ENCODE peak calls at places on chromosomes 13 and 19, in five cellular contexts. U is right atrium auricular region, I is mucosa of descending colon, F is adipocyte, C is body of pancreas. Z is an unnamed sample. For H3K9me3 and H3K4me1, the result is how much of the 10 kb centered on the place peaks cover.

GRCh38 chr19:7257148-7258041 is 36.8 kb downstream of the INSR start:
- DNase-seq in F (no peak), U (peak), I (no peak), C (peak), Z (no peak)

GRCh38 chr13:73440296-73440895 is 381.6 kb downstream of the KLF5 start:
- DNase-seq in C (no peak), U (no peak), I (no peak), F (peak), Z (no peak)

GRCh38 chr13:35720690-35721554 is 244.4 kb upstream of the MAB21L1 start:
- DNase-seq in I (no peak), U (no peak), C (peak), F (peak), Z (peak)

GRCh38 chr19:13964776-13965175 is 12.5 kb downstream of the DCAF15 start:
- DNase-seq in U (no peak), I (no peak), C (no peak), F (peak), Z (no peak)

GRCh38 chr13:31115616-31116015 is 46.1 kb downstream of the HSPH1 start:
- DNase-seq in C (no peak), I (no peak), U (no peak), F (no peak), Z (no peak)

GRCh38 chr13:102847272-102848234 is 1.7 kb downstream of the ERCC5 start:
- DNase-seq in U (no peak), C (no peak), F (peak), I (no peak), Z (peak)

GRCh38 chr13:46265292-46265691 is 53.6 kb downstream of the LRRC63 start:
- DNase-seq in I (no peak), F (no peak), U (no peak), C (no peak), Z (no peak)

GRCh38 chr13:44868397-44868796 is 120.9 kb downstream of the NUFIP1 start:
- DNase-seq in F (no peak), I (no peak), C (no peak), U (no peak), Z (no peak)

GRCh38 chr13:74026753-74027152 is 107.5 kb downstream of the KLF12 start:
- DNase-seq in C (no peak), I (no peak), U (no peak), F (no peak), Z (peak)

GRCh38 chr13:111515648-111516047 is 195.2 kb downstream of the TEX29 start:
- DNase-seq in I (peak), C (no peak), F (no peak), U (peak), Z (no peak)

GRCh38 chr13:63190219-63190618 is 1774.6 kb upstream of the PCDH20 start:
- DNase-seq in C (no peak), I (no peak), F (no peak), U (no peak), Z (no peak)

GRCh38 chr13:31011193-31011860 is 78.9 kb downstream of the TEX26 start:
- DNase-seq in C (no peak), I (no peak), U (no peak), F (no peak), Z (no peak)

GRCh38 chr19:51564791-51565190 is 6.3 kb upstream of the ZNF175 start:
- DNase-seq in I (no peak), C (no peak), F (no peak), U (no peak), Z (no peak)

GRCh38 chr19:47427241-47428176 is 8.2 kb upstream of the MEIS3 start:
- DNase-seq in F (peak), I (no peak), C (peak), U (peak), Z (peak)

GRCh38 chr13:43895940-43896339 is 16.2 kb downstream of the LACC1 start:
- DNase-seq in C (no peak), U (no peak), I (no peak), F (peak), Z (no peak)

GRCh38 chr13:52159159-52159982 is at the start of gene NEK3:
- DNase-seq in F (peak), I (peak), C (peak), U (peak), Z (peak)

GRCh38 chr13:44212633-44213387 is 160.8 kb upstream of the SERP2 start:
- DNase-seq in C (no peak), U (peak), I (no peak), F (peak), Z (peak)

GRCh38 chr19:36460046-36460445 is 29.3 kb downstream of the ZNF566 start:
- DNase-seq in F (peak), C (no peak), I (no peak), U (no peak), Z (no peak)

GRCh38 chr13:86907116-86907515 is 764.1 kb upstream of the SLITRK5 start:
- DNase-seq in C (no peak), I (no peak), U (no peak), F (no peak), Z (no peak)

GRCh38 chr13:33110713-33111413 is 94.6 kb downstream of the KL start:
- DNase-seq in U (peak), C (no peak), I (no peak), F (no peak), Z (no peak)

GRCh38 chr13:112772929-112773328 is 83.1 kb downstream of the ATP11A start:
- DNase-seq in U (no peak), F (no peak), I (no peak), C (no peak), Z (no peak)

GRCh38 chr13:51726446-51727185 is 77.3 kb downstream of the DHRS12 start:
- DNase-seq in C (no peak), U (no peak), F (peak), I (no peak), Z (no peak)

GRCh38 chr19:38852231-38853044 is 2.7 kb upstream of the HNRNPL start:
- DNase-seq in I (peak), C (peak), U (peak), F (peak), Z (no peak)

GRCh38 chr13:61113140-61113658 is 302.4 kb downstream of the PCDH20 start:
- DNase-seq in F (no peak), C (no peak), U (no peak), I (no peak), Z (no peak)

GRCh38 chr13:61107989-61108388 is 307.7 kb downstream of the PCDH20 start:
- DNase-seq in I (no peak), U (no peak), F (no peak), C (no peak), Z (no peak)

GRCh38 chr13:61110804-61111203 is 304.8 kb downstream of the PCDH20 start:
- DNase-seq in C (no peak), U (no peak), I (no peak), F (no peak), Z (no peak)

GRCh38 chr13:61109741-61110140 is 305.9 kb downstream of the PCDH20 start:
- DNase-seq in F (no peak), U (no peak), I (no peak), C (no peak), Z (no peak)

GRCh38 chr13:61111529-61111928 is 304.1 kb downstream of the PCDH20 start:
- DNase-seq in U (no peak), C (no peak), F (no peak), I (no peak), Z (no peak)
- H3K4me3 ChIP-seq in U (no peak), C (no peak), F (no peak), I (no peak), Z (no peak)

GRCh38 chr19:33982706-33983105 is 186.0 kb downstream of the KCTD15 start:
- DNase-seq in U (no peak), I (no peak), F (no peak), C (no peak), Z (no peak)

DNA sequence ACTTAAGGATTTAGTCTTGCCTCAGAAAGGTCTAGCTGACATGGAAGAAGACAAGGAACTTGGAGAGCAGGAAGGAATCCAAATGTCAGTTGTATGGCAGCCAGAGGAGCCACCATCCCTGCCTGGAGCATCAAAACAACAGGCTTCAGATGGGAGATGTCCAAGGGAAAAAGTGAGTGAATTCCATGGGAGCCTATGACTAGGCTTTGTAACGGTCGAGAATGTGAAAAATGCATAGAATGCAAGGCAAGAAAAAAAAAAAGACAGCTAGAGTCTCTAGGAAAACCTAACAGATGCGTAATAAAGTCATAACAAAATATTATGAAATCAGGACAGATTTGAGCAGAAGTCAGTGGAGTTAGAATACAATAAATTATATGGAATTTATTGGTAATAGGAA is 183.7 kb upstream of the LSM14A start:
- DNase-seq in F (no peak), C (no peak), I (no peak), U (no peak), Z (no peak)
- H3K9me3 ChIP-seq in F (under half), C (under half), I (under half), U (under half), Z (under half)

DNA sequence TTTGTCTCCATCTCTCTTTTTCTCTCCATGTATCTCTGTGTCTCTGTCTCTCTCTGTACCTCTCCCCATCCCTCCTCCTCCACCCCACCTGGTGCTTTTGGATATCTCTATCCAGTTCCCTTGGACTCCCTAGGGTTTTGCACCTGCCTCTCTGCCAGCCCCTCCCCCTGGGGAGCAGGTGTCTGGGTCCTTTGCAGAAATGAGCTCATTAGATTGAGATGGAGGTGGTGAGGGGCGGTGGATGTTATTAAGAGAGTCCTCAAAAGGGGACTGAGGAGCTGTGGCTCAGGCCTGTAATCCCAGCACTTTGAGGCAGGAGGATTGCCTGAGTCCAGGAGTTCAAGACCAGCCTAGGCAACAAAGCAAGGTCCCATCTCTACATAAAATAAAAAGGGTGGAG is 2.1 kb downstream of the KCNN4 start:
- DNase-seq in F (no peak), U (no peak), C (no peak), I (no peak), Z (no peak)
- H3K4me1 ChIP-seq in F (under half), U (under half), C (under half), I (under half), Z (under half)

GRCh38 chr19:34733266-34733825 is 697 bp upstream of the ZNF181 start:
- DNase-seq in I (no peak), F (no peak), C (no peak), U (peak), Z (no peak)
- H3K4me3 ChIP-seq in I (peak), F (peak), C (peak), U (peak), Z (peak)

GRCh38 chr19:15913384-15913783 is 15.5 kb upstream of the CYP4F2 start:
- DNase-seq in U (peak), F (no peak), C (no peak), I (no peak), Z (no peak)
- H3K9me3 ChIP-seq in U (under half), F (under half), C (under half), I (under half), Z (under half)

GRCh38 chr13:40611635-40612422 is 54.6 kb downstream of the FOXO1 start:
- DNase-seq in U (no peak), F (no peak), C (no peak), I (no peak), Z (no peak)
- H3K4me1 ChIP-seq in U (under half), F (under half), C (half or more), I (under half), Z (under half)

GRCh38 chr19:5973376-5973775 is 4.6 kb downstream of the RANBP3 start:
- DNase-seq in F (no peak), U (no peak), I (no peak), C (no peak), Z (no peak)

GRCh38 chr19:5975388-5975728 is 2.6 kb downstream of the RANBP3 start:
- DNase-seq in F (no peak), I (no peak), U (no peak), C (no peak), Z (no peak)

GRCh38 chr19:5973867-5974635 is 3.9 kb downstream of the RANBP3 start:
- DNase-seq in U (no peak), F (no peak), I (no peak), C (no peak), Z (no peak)

GRCh38 chr19:5976768-5977167 is 1.2 kb downstream of the RANBP3 start:
- DNase-seq in I (no peak), C (no peak), U (no peak), F (no peak), Z (no peak)

DNA sequence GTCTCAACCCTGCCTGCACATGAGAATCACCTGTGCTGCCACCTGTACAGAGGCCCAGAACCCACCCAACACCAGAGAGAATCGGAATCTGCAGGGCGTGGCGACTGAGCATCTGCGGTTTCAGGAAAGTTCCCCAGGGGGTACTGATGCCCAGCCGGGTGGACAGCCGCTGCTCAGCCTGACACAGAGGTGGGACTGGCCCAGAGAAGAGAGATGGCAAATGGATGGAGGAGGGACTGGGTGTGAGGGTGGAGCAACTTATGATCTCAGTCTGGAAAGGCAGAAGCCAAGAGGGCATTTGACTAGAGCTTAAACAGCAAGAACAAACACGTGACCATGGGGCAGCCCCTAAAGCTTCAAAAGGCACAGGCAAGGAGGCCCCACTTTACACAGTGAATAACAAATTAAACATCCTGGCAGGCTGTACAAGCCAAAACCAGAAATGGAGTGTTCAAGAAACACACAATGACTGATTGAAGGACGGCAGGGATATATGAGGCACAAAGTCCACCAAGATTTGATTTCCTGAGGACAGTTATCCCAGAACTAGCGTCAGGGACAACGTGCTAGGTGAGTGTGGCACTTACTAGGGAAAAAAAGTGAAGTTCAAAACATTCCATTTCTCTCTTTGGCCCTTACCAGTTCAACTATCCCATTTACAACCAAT is 3.1 kb downstream of the RANBP3 start:
- DNase-seq in F (no peak), I (no peak), U (no peak), C (no peak), Z (no peak)
- H3K4me3 ChIP-seq in F (no peak), I (no peak), U (no peak), C (no peak), Z (no peak)

DNA sequence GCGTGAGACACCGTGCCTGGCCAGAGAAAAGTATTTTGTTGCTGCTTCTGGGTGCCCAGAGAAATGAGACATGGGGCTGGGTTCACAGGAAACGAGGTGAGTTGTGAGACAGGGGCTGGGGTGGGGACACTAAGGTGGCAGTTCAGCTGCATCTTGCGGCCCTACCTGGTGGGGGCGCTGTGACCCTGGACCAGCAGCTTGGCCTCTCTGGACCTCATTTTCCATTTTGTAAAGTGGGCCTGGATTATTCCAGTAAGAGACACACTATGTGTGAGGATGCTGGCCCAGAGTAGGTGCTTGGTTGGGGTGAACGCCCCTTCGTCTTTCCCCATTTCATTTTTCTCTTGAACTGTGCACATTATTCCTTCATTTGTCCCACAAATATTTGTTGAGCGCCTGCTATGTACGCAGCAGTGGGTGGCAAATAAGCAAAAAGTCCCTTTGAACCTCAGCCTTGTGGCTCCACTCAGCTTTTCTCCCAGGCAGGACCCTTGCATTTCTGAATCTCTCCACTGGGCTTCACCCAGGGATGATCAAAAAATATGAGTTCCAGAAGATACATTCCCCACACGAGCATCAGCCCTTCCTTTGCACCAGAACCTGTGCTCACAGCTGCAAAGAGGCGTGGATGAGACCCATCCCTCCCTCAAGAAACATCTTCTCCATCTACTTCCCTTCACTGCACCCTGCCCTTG is 26.6 kb upstream of the OR10H1 start:
- DNase-seq in U (no peak), C (no peak), I (no peak), F (no peak), Z (no peak)
- H3K9me3 ChIP-seq in U (under half), C (under half), I (under half), F (under half), Z (under half)

GRCh38 chr13:114067886-114068722 is 64.3 kb downstream of the RASA3 start:
- DNase-seq in C (no peak), I (peak), F (no peak), U (no peak), Z (no peak)

GRCh38 chr13:114067381-114067885 is 65.0 kb downstream of the RASA3 start:
- DNase-seq in U (no peak), C (no peak), F (peak), I (peak), Z (no peak)

GRCh38 chr13:114065141-114065925 is 67.1 kb downstream of the RASA3 start:
- DNase-seq in I (peak), U (peak), C (peak), F (peak), Z (peak)

GRCh38 chr13:114065926-114066774 is 66.3 kb downstream of the RASA3 start:
- DNase-seq in U (no peak), F (no peak), I (peak), C (no peak), Z (no peak)

DNA sequence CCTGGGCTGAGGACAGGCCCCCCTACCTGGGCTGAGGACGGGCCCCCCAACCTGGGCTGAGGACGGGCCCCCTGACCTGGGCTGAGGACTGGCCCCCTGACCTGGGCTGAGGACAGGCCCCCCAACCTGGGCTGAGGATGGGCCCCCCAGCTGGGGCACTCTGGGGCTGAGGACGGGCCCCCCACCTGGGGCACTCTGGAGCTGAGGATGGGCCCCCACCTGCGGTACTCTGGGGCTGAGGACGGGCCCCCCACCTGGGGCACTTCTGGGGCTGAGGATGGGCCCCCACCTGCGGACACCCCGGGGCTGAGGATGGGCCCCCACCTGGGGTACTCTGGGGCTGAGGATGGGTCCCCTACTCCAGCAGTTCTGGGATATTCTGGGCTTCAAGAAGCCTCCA is 65.5 kb downstream of the RASA3 start:
- DNase-seq in U (no peak), I (peak), C (no peak), F (no peak), Z (no peak)
- H3K4me1 ChIP-seq in U (half or more), I (under half), C (under half), F (half or more), Z (under half)